ENCODE peak calls at places on chromosomes 16 and 17, in seven cellular contexts. C is mammary epithelial cell, V is MM.1S, K is uterus, N is brain microvascular endothelial cell, F is tibial artery, P is lung. R is an unnamed sample.
A peak's percentile ranks its signal among the peaks of the same experiment; 100 is the strongest.

GRCh38 chr17:60573139-60573975 is 26.6 kb upstream of the PPM1D start:
- DNase-seq in C (no peak), V (no peak), K (peak; percentile 30), N (peak; percentile 48), F (no peak), P (no peak), R (no peak)

GRCh38 chr16:685967-686366 is 1.8 kb upstream of the JMJD8 start:
- DNase-seq in C (no peak), V (no peak), K (no peak), N (no peak), F (no peak), P (no peak), R (no peak)

GRCh38 chr16:84616515-84616914 is 1.4 kb downstream of the COTL1 start:
- DNase-seq in C (no peak), V (no peak), K (no peak), N (no peak), F (no peak), P (no peak), R (no peak)

GRCh38 chr17:45132302-45132568 is at the start of gene PLCD3:
- DNase-seq in C (no peak), V (peak; percentile 24), K (no peak), N (no peak), F (no peak), P (no peak), R (no peak)

GRCh38 chr17:51322390-51323029 is 62.2 kb downstream of the UTP18 start:
- DNase-seq in C (peak; percentile 39), V (peak; percentile 11), K (no peak), N (no peak), F (no peak), P (no peak), R (no peak)

GRCh38 chr17:74822329-74823175 is 37.1 kb downstream of the GRIN2C start:
- DNase-seq in C (no peak), V (no peak), K (no peak), N (no peak), F (peak; percentile 50), P (no peak), R (peak; percentile 42)

GRCh38 chr16:89277641-89278341 is 60.3 kb downstream of the ZNF778 start:
- DNase-seq in C (no peak), V (no peak), K (no peak), N (no peak), F (no peak), P (no peak), R (no peak)

GRCh38 chr17:40341808-40342574 is 22.5 kb downstream of the GJD3 start:
- DNase-seq in C (no peak), V (no peak), K (peak; percentile 83), N (peak; percentile 66), F (peak; percentile 79), P (peak; percentile 84), R (peak; percentile 88)

GRCh38 chr17:32486091-32486700 is 597 bp upstream of the CDK5R1 start:
- DNase-seq in C (peak; percentile 73), V (peak; percentile 77), K (peak; percentile 43), N (no peak), F (peak; percentile 49), P (peak; percentile 43), R (peak; percentile 76)

GRCh38 chr17:17171991-17172939 is 33.9 kb downstream of the PLD6 start:
- DNase-seq in C (no peak), V (no peak), K (peak; percentile 49), N (no peak), F (no peak), P (no peak), R (peak; percentile 73)

GRCh38 chr16:63617990-63618763 is 1503.7 kb downstream of the CDH11 start:
- DNase-seq in C (peak; percentile 15), V (no peak), K (no peak), N (no peak), F (no peak), P (no peak), R (peak; percentile 20)

GRCh38 chr17:36152639-36153120 is 23.8 kb downstream of the TBC1D3B start:
- DNase-seq in C (no peak), V (peak; percentile 8), K (no peak), N (no peak), F (no peak), P (no peak), R (no peak)

GRCh38 chr17:41308251-41308917 is 725 bp downstream of the KRTAP16-1 start:
- DNase-seq in C (peak; percentile 34), V (peak; percentile 96), K (no peak), N (no peak), F (no peak), P (no peak), R (peak; percentile 70)

GRCh38 chr16:27067138-27067537 is 411 bp downstream of the C16orf82 start:
- DNase-seq in C (no peak), V (no peak), K (no peak), N (no peak), F (no peak), P (no peak), R (no peak)

GRCh38 chr17:30429155-30429554 is 48.1 kb upstream of the GOSR1 start:
- DNase-seq in C (no peak), V (no peak), K (no peak), N (no peak), F (no peak), P (no peak), R (no peak)

GRCh38 chr17:63381101-63381729 is 64.9 kb downstream of the CYB561 start:
- DNase-seq in C (no peak), V (no peak), K (no peak), N (peak; percentile 53), F (no peak), P (no peak), R (no peak)

GRCh38 chr16:28292731-28293588 is 635 bp downstream of the SBK1 start:
- DNase-seq in C (no peak), V (no peak), K (no peak), N (no peak), F (no peak), P (no peak), R (no peak)

GRCh38 chr17:82376042-82376730 is 4.6 kb downstream of the UTS2R start:
- DNase-seq in C (no peak), V (no peak), K (no peak), N (no peak), F (no peak), P (no peak), R (no peak)

GRCh38 chr17:74133726-74134125 is 69.8 kb upstream of the RPL38 start:
- DNase-seq in C (no peak), V (no peak), K (no peak), N (no peak), F (no peak), P (no peak), R (no peak)

GRCh38 chr16:81946206-81946605 is 65.1 kb downstream of the SDR42E1 start:
- DNase-seq in C (no peak), V (no peak), K (no peak), N (peak; percentile 43), F (no peak), P (no peak), R (no peak)

GRCh38 chr16:8990445-8990844 is 26.7 kb upstream of the USP7 start:
- DNase-seq in C (no peak), V (no peak), K (no peak), N (no peak), F (no peak), P (no peak), R (no peak)

GRCh38 chr16:57374067-57374534 is 1.8 kb downstream of the CX3CL1 start:
- DNase-seq in C (peak; percentile 80), V (no peak), K (peak; percentile 54), N (peak; percentile 27), F (peak; percentile 62), P (no peak), R (no peak)

GRCh38 chr17:4711671-4712111 is 1.3 kb downstream of the ARRB2 start:
- DNase-seq in C (no peak), V (no peak), K (no peak), N (no peak), F (peak; percentile 64), P (peak; percentile 53), R (no peak)

DNA sequence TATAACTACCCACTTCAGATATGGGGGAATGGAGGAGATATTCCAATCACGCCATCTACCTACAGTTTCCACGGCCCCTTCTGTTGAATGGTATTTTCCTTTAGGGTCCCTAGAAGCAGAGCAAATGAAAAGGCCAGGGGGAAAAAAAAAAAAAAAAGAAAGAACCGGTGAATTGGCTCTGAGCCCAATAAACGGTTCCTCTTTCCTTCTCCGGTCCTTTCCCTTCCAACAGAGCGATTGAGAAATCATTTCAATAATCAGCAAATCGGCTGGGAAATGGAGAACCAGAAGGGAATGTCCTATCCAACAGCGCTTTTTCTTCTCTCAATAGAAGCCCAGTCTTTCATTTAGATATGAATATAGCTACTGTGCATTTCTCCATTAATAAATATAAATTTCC is 26.8 kb upstream of the HOXB13 start:
- DNase-seq in C (no peak), V (no peak), K (no peak), N (no peak), F (no peak), P (no peak), R (no peak)
- H3K27me3 ChIP-seq in C (peaks cover 54% of the 10 kb centered on the region), V (peaks cover 79% of the 10 kb centered on the region), K (peaks cover 4% of the 10 kb centered on the region), N (peaks cover 77% of the 10 kb centered on the region), F (peaks cover 99% of the 10 kb centered on the region), P (peaks cover 7% of the 10 kb centered on the region), R (peaks cover 89% of the 10 kb centered on the region)

DNA sequence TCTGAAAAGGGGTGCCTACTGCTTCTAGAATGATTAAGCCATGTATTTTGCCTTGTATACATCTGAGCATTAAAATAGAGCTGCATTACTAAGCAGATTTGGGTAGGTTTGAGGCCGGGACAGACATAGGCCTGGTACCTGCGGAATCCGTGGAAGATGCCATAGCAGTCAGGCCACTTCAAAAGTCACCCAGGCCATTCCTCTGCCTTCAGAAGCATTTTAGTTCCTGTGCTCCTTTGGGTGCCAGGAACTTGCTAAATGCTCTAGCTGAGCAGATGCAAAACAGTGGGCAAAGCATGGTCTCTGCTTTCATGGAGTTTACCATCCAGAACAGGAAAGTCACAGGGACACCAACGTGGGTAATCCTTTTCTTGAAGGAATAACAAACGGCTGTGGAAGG is 5.7 kb upstream of the TMEM100 start:
- DNase-seq in C (no peak), V (no peak), K (no peak), N (no peak), F (no peak), P (no peak), R (no peak)
- TF ChIP-seq CTCF in C (no peak), V (no peak), K (no peak), N (no peak), F (no peak), P (no peak), R (no peak)

GRCh38 chr17:5783851-5784250 is 199.5 kb upstream of the NLRP1 start:
- DNase-seq in C (no peak), V (no peak), K (no peak), N (no peak), F (no peak), P (no peak), R (no peak)

GRCh38 chr17:5786510-5786875 is 202.2 kb upstream of the NLRP1 start:
- DNase-seq in C (no peak), V (no peak), K (no peak), N (no peak), F (no peak), P (no peak), R (no peak)

GRCh38 chr17:5784791-5785190 is 200.5 kb upstream of the NLRP1 start:
- DNase-seq in C (peak; percentile 47), V (no peak), K (no peak), N (no peak), F (no peak), P (no peak), R (no peak)

GRCh38 chr17:5785343-5785742 is 201.0 kb upstream of the NLRP1 start:
- DNase-seq in C (peak; percentile 28), V (no peak), K (no peak), N (peak; percentile 28), F (no peak), P (no peak), R (no peak)

GRCh38 chr17:5785867-5786509 is 201.7 kb upstream of the NLRP1 start:
- DNase-seq in C (peak; percentile 39), V (no peak), K (no peak), N (peak; percentile 11), F (no peak), P (no peak), R (no peak)
- H3K27me3 ChIP-seq in C (peaks cover 9% of the 10 kb centered on the region), V (no peaks in the 10 kb centered on the region), K (no peaks in the 10 kb centered on the region), N (no peaks in the 10 kb centered on the region), F (peaks cover 5% of the 10 kb centered on the region), P (no peaks in the 10 kb centered on the region), R (peaks cover 5% of the 10 kb centered on the region)

GRCh38 chr16:48911700-48912099 is 301.7 kb upstream of the N4BP1 start:
- DNase-seq in C (no peak), V (no peak), K (no peak), N (no peak), F (no peak), P (no peak), R (no peak)
- TF ChIP-seq CTCF in C (no peak), V (no peak), K (no peak), N (no peak), F (no peak), P (no peak), R (peak; percentile 40)